ENCODE peak calls at places on chromosomes 7 and 10, in four cellular contexts. Z is GM23248; I is effector memory CD4-positive, alpha-beta T cell; O is ascending aorta. N is an unnamed sample. For H3K27me3, the result is how much of the 10 kb centered on the place peaks cover.

GRCh38 chr7:127404282-127405049 is 12.0 kb upstream of the ZNF800 start:
- DNase-seq in Z (no peak), I (no peak), O (no peak), N (no peak)

GRCh38 chr7:75638607-75639070 is 100.1 kb downstream of the HIP1 start:
- DNase-seq in Z (peak), I (no peak), O (peak), N (no peak)

GRCh38 chr10:123134915-123135414 is 805 bp upstream of the HMX3 start:
- DNase-seq in Z (no peak), I (no peak), O (no peak), N (no peak)

GRCh38 chr7:151009340-151010001 is 14.8 kb downstream of the ATG9B start:
- DNase-seq in Z (no peak), I (no peak), O (no peak), N (no peak)

GRCh38 chr7:33761440-33762080 is 143.8 kb upstream of the BMPER start:
- DNase-seq in Z (no peak), I (no peak), O (no peak), N (no peak)

GRCh38 chr10:125722811-125723210 is 3.3 kb downstream of the EDRF1 start:
- DNase-seq in Z (no peak), I (no peak), O (no peak), N (no peak)

GRCh38 chr10:104026762-104027161 is 58.9 kb downstream of the COL17A1 start:
- DNase-seq in Z (no peak), I (no peak), O (no peak), N (no peak)

GRCh38 chr10:76405932-76406331 is 974.5 kb downstream of the LRMDA start:
- DNase-seq in Z (no peak), I (no peak), O (no peak), N (no peak)

GRCh38 chr7:55250313-55250712 is 114.8 kb upstream of the LANCL2 start:
- DNase-seq in Z (peak), I (no peak), O (no peak), N (no peak)

GRCh38 chr10:15540729-15541128 is 169.6 kb upstream of the FAM171A1 start:
- DNase-seq in Z (peak), I (no peak), O (no peak), N (no peak)

GRCh38 chr10:58260334-58260733 is 7.4 kb downstream of the IPMK start:
- DNase-seq in Z (no peak), I (no peak), O (no peak), N (no peak)

GRCh38 chr7:138854115-138854645 is 56.2 kb upstream of the ATP6V0A4 start:
- DNase-seq in Z (no peak), I (no peak), O (no peak), N (no peak)

GRCh38 chr10:91350651-91351081 is 59.5 kb upstream of the HECTD2 start:
- DNase-seq in Z (peak), I (no peak), O (no peak), N (no peak)

GRCh38 chr10:111039522-111039921 is 37.3 kb upstream of the ADRA2A start:
- DNase-seq in Z (no peak), I (no peak), O (no peak), N (no peak)

GRCh38 chr10:68619595-68619994 is 59.5 kb downstream of the TET1 start:
- DNase-seq in Z (no peak), I (no peak), O (no peak), N (no peak)

GRCh38 chr7:136845899-136846465 is 22.5 kb upstream of the CHRM2 start:
- DNase-seq in Z (no peak), I (no peak), O (no peak), N (no peak)

GRCh38 chr7:137609500-137609899 is 237.3 kb downstream of the DGKI start:
- DNase-seq in Z (no peak), I (no peak), O (no peak), N (no peak)

GRCh38 chr10:32340596-32341180 is 6.3 kb downstream of the EPC1 start:
- DNase-seq in Z (no peak), I (no peak), O (no peak), N (no peak)

GRCh38 chr7:126699707-126700106 is 553.0 kb downstream of the GRM8 start:
- DNase-seq in Z (no peak), I (no peak), O (no peak), N (no peak)

GRCh38 chr7:77687100-77687746 is 9.0 kb upstream of the RSBN1L start:
- DNase-seq in Z (peak), I (no peak), O (no peak), N (no peak)

DNA sequence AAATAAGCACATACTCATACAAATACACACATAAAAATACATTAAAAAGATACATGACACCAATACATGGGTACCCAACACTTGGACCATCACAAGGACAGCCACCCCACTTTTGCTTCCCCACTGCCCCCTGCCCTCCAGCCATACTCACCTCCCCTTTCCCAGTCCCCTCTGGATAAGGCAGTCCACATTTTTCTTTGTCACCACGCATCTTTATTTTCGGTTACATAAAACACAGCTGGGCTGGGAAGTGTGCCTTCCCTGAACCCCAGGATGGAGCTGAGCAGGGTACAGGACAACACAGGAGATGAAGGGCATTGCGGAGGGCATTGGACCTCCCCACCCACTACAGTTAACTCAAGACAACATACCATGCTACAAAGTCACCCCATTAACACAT is 1.1 kb upstream of the HOXA3 start:
- DNase-seq in Z (no peak), I (no peak), O (peak), N (no peak)
- H3K27me3 ChIP-seq in Z (under half), I (half or more), O (under half), N (half or more)

GRCh38 chr10:35971397-35971796 is 329.3 kb upstream of the FZD8 start:
- DNase-seq in Z (no peak), I (no peak), O (no peak), N (no peak)
- H3K27me3 ChIP-seq in Z (under half), I (under half), O (under half), N (under half)

GRCh38 chr7:1671876-1672451 is 1.9 kb downstream of the ELFN1 start:
- DNase-seq in Z (no peak), I (no peak), O (peak), N (peak)
- H3K27me3 ChIP-seq in Z (under half), I (under half), O (under half), N (under half)

DNA sequence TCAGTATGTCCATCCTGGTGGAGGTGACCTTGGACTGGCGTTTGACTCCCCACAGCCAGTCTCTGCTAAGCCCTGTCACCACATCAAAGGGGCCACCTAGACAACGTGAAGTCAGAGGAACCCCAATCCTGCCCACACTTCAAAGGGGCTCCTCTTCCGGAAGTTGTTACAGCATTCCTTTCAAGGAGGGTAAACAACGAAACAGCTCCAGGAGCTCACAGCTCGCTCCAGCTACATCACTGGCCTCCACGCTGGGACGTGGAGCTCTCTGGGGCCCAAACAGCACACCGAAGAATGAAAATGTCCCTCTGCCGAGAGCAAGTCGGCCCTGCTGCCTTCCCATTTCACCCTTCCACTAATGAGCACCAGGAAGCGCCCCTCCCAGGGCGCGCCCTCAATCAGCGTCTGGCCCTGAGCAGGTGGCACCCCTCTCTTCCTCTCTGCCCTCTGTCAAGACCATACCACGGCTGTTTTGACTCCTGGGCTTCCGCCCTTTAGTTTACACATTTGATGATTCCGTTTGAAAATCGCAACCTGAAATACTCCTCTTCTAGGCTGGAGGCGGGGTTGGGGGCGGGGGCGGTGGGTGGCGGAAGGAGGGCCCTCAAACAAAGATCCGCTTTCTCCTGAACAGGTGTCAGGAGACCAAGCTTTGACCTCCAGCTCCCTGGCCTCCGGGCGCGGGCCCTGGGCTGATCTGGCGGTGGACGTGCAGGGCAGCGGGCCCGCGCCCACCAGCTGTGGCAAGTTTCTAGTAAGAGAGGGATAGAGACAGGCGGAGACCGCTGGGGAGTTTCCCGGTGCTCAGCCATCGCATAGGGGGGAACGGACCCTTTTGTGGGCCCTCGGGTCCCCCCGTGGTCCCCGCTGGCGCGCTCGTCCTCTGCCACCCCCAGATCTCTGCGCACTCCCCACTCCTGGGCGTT is 53.1 kb upstream of the KDM7A start:
- DNase-seq in Z (no peak), I (peak), O (no peak), N (peak)
- H3K27me3 ChIP-seq in Z (under half), I (under half), O (under half), N (under half)

DNA sequence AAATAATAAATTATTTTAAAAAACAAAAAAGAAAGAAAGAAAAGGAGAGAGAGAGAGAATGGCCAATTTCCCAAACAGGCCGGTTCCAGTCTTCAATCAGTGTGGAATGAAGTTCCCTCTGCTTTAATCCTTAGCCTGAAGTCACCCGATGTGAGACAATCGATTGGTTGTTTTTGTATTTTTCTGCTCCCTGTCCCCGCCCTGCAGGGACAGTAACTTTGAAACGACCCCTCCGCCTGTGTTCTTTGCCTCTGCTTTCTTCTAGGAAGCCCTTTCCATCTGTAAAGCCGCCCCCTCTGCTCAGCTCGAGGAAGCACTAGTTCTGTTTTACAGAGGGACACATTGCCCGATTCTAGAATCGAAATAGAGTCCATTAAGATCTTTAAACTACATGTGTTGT is 33.4 kb downstream of the FOXL3 start:
- DNase-seq in Z (peak), I (no peak), O (no peak), N (no peak)
- H3K27me3 ChIP-seq in Z (under half), I (under half), O (under half), N (under half)

DNA sequence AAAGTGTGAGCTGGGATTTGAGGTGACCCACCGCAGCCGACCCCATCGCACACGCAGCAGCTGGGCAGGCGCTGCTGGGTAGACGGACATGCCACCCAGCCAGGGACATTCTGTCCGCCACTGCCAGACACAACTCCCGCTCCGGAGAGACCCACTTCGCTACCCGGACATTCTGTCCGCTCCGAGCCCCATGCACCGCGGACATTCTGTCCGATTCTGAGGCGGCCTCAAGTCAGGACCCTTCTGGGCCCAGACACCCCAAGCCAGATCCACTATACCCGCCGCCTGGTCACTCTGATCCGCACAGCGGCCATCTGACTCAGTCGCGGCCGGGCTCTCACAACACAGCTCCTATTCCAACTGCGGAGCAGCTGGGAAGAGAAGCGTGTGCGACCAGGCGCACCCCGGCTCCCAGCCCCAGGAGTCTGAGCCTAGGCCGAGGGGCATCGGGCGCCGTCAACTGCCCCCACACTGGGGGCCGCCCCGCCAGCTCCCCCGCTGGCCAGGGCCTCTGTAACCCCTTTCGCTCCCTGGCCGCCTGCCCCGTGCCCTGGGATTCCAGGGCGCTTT is 760 bp downstream of the PITX3 start:
- DNase-seq in Z (peak), I (no peak), O (no peak), N (no peak)
- H3K27me3 ChIP-seq in Z (under half), I (under half), O (under half), N (under half)

N was measured in CD8-positive, alpha-beta T cell.